ENCODE peak calls at places on chromosomes 12 and 14, in seven cellular contexts. One of them, this sample, is unnamed.

GRCh38 chr14:22791302-22791701 is 23.9 kb downstream of the SLC7A7 start:
- DNase-seq in ovary: no peak
- DNase-seq in suprapubic skin: no peak
- DNase-seq in uterus: no peak
- DNase-seq in A549: no peak
- DNase-seq in lower leg skin: no peak
- DNase-seq in stomach: no peak
- DNase-seq in this sample: no peak

GRCh38 chr12:57781801-57782200 is 786 bp upstream of the TSFM start:
- DNase-seq in A549: no peak
- DNase-seq in suprapubic skin: no peak
- DNase-seq in lower leg skin: no peak
- DNase-seq in stomach: no peak
- DNase-seq in uterus: no peak
- DNase-seq in ovary: no peak
- DNase-seq in this sample: no peak

GRCh38 chr12:105561981-105562726 is 231.7 kb downstream of the C12orf75 start:
- DNase-seq in ovary: peak; percentile 27
- DNase-seq in uterus: peak; percentile 73
- DNase-seq in lower leg skin: peak; percentile 16
- DNase-seq in suprapubic skin: no peak
- DNase-seq in stomach: peak; percentile 33
- DNase-seq in A549: peak; percentile 72
- DNase-seq in this sample: peak; percentile 55

GRCh38 chr12:27185234-27186045 is 58.6 kb upstream of the STK38L start:
- DNase-seq in ovary: no peak
- DNase-seq in stomach: no peak
- DNase-seq in A549: no peak
- DNase-seq in uterus: no peak
- DNase-seq in suprapubic skin: no peak
- DNase-seq in lower leg skin: no peak
- DNase-seq in this sample: no peak

GRCh38 chr12:23169012-23170003 is 544.3 kb downstream of the ETNK1 start:
- DNase-seq in ovary: no peak
- DNase-seq in uterus: no peak
- DNase-seq in A549: no peak
- DNase-seq in stomach: no peak
- DNase-seq in suprapubic skin: no peak
- DNase-seq in lower leg skin: no peak
- DNase-seq in this sample: no peak

GRCh38 chr12:116529048-116529447 is 30.1 kb upstream of the MAP1LC3B2 start:
- DNase-seq in lower leg skin: peak; percentile 56
- DNase-seq in A549: peak; percentile 72
- DNase-seq in uterus: peak; percentile 44
- DNase-seq in ovary: no peak
- DNase-seq in stomach: no peak
- DNase-seq in suprapubic skin: no peak
- DNase-seq in this sample: no peak

GRCh38 chr12:82870825-82871377 is 184.2 kb downstream of the TMTC2 start:
- DNase-seq in lower leg skin: no peak
- DNase-seq in stomach: no peak
- DNase-seq in A549: no peak
- DNase-seq in ovary: no peak
- DNase-seq in uterus: no peak
- DNase-seq in suprapubic skin: no peak
- DNase-seq in this sample: no peak

GRCh38 chr14:104826197-104826857 is 25.4 kb downstream of the ZBTB42 start:
- DNase-seq in stomach: peak; percentile 96
- DNase-seq in ovary: peak; percentile 95
- DNase-seq in uterus: peak; percentile 93
- DNase-seq in A549: peak; percentile 92
- DNase-seq in suprapubic skin: peak; percentile 95
- DNase-seq in lower leg skin: peak; percentile 85
- DNase-seq in this sample: peak; percentile 88

GRCh38 chr12:108696111-108696995 is 35.0 kb downstream of the CORO1C start:
- DNase-seq in uterus: peak; percentile 56
- DNase-seq in stomach: no peak
- DNase-seq in ovary: no peak
- DNase-seq in A549: no peak
- DNase-seq in lower leg skin: no peak
- DNase-seq in suprapubic skin: no peak
- DNase-seq in this sample: peak; percentile 60

GRCh38 chr14:65991124-65991523 is 495.0 kb upstream of the CCDC196 start:
- DNase-seq in A549: no peak
- DNase-seq in ovary: no peak
- DNase-seq in suprapubic skin: no peak
- DNase-seq in lower leg skin: no peak
- DNase-seq in stomach: no peak
- DNase-seq in uterus: no peak
- DNase-seq in this sample: no peak

GRCh38 chr12:10716704-10717315 is 6.3 kb downstream of the YBX3 start:
- DNase-seq in suprapubic skin: peak; percentile 94
- DNase-seq in stomach: peak; percentile 73
- DNase-seq in A549: peak; percentile 51
- DNase-seq in ovary: peak; percentile 79
- DNase-seq in uterus: peak; percentile 79
- DNase-seq in lower leg skin: peak; percentile 91
- DNase-seq in this sample: peak; percentile 92

GRCh38 chr14:95948608-95949007 is 72.0 kb downstream of the TUNAR start:
- DNase-seq in ovary: no peak
- DNase-seq in lower leg skin: no peak
- DNase-seq in uterus: no peak
- DNase-seq in stomach: no peak
- DNase-seq in suprapubic skin: no peak
- DNase-seq in A549: no peak
- DNase-seq in this sample: no peak

GRCh38 chr12:93921511-93921910 is 226.9 kb upstream of the PLXNC1 start:
- DNase-seq in A549: no peak
- DNase-seq in stomach: no peak
- DNase-seq in suprapubic skin: no peak
- DNase-seq in ovary: no peak
- DNase-seq in uterus: no peak
- DNase-seq in lower leg skin: no peak
- DNase-seq in this sample: no peak

GRCh38 chr12:117485984-117486839 is 124.8 kb upstream of the NOS1 start:
- DNase-seq in suprapubic skin: no peak
- DNase-seq in A549: peak; percentile 70
- DNase-seq in uterus: no peak
- DNase-seq in stomach: no peak
- DNase-seq in ovary: no peak
- DNase-seq in lower leg skin: no peak
- DNase-seq in this sample: no peak

GRCh38 chr12:124725612-124726237 is 137.9 kb downstream of the SCARB1 start:
- DNase-seq in stomach: no peak
- DNase-seq in uterus: no peak
- DNase-seq in A549: no peak
- DNase-seq in lower leg skin: no peak
- DNase-seq in suprapubic skin: no peak
- DNase-seq in ovary: no peak
- DNase-seq in this sample: no peak

GRCh38 chr12:22215467-22216253 is 118.8 kb downstream of the ST8SIA1 start:
- DNase-seq in stomach: no peak
- DNase-seq in lower leg skin: no peak
- DNase-seq in uterus: no peak
- DNase-seq in suprapubic skin: no peak
- DNase-seq in A549: no peak
- DNase-seq in ovary: no peak
- DNase-seq in this sample: no peak

GRCh38 chr14:71725802-71726638 is 206.2 kb upstream of the RGS6 start:
- DNase-seq in ovary: no peak
- DNase-seq in uterus: no peak
- DNase-seq in lower leg skin: no peak
- DNase-seq in stomach: no peak
- DNase-seq in suprapubic skin: no peak
- DNase-seq in A549: no peak
- DNase-seq in this sample: no peak

GRCh38 chr14:102516531-102517411 is 7.2 kb upstream of the ANKRD9 start:
- DNase-seq in suprapubic skin: no peak
- DNase-seq in uterus: peak; percentile 67
- DNase-seq in A549: peak; percentile 67
- DNase-seq in stomach: peak; percentile 68
- DNase-seq in lower leg skin: no peak
- DNase-seq in ovary: peak; percentile 65
- DNase-seq in this sample: no peak

DNA sequence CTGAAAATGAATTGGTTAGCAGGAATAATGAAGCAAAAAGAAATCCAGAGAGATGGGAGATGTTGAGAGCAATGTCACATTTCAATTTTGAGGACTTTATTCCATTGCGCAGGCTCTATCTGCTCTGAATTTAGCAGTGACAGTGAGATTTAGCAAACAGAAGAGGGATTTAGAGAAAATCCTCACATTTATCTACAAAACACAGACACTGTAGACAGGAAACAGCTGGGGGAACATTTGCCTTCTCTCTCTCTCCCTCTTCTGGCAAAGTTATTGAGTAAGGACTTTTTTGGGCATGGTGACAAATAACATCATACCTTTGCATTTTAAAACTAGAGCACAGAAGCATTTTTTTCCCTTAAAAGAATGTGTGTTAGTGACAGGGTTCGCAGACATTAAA is at the start of gene IGF1:
- DNase-seq in stomach: no peak
- DNase-seq in A549: no peak
- DNase-seq in uterus: no peak
- DNase-seq in ovary: no peak
- DNase-seq in lower leg skin: no peak
- DNase-seq in suprapubic skin: no peak
- DNase-seq in this sample: no peak
- H3K4me3 ChIP-seq in stomach: peak within 1 kb of the TSS; percentile 34
- H3K4me3 ChIP-seq in A549: no peak within 1 kb of the TSS
- H3K4me3 ChIP-seq in uterus: peak within 1 kb of the TSS; percentile 24
- H3K4me3 ChIP-seq in ovary: peak within 1 kb of the TSS; percentile 37
- H3K4me3 ChIP-seq in lower leg skin: peak within 1 kb of the TSS; percentile 15
- H3K4me3 ChIP-seq in suprapubic skin: peak within 1 kb of the TSS; percentile 36
- H3K4me3 ChIP-seq in this sample: peak within 1 kb of the TSS; percentile 18

GRCh38 chr12:1595026-1595561 is 713 bp upstream of the FBXL14 start:
- DNase-seq in ovary: no peak
- DNase-seq in uterus: no peak
- DNase-seq in A549: no peak
- DNase-seq in suprapubic skin: no peak
- DNase-seq in lower leg skin: no peak
- DNase-seq in stomach: no peak
- DNase-seq in this sample: peak; percentile 40
- TF ChIP-seq POLR2A in ovary: no peak
- TF ChIP-seq POLR2A in uterus: no peak
- TF ChIP-seq POLR2A in A549: no peak
- TF ChIP-seq POLR2A in suprapubic skin: no peak
- TF ChIP-seq POLR2A in lower leg skin: no peak
- TF ChIP-seq POLR2A in stomach: no peak
- TF ChIP-seq POLR2A in this sample: no peak

GRCh38 chr14:61476737-61477410 is 155.5 kb downstream of the PRKCH start:
- DNase-seq in suprapubic skin: no peak
- DNase-seq in stomach: peak; percentile 48
- DNase-seq in A549: peak; percentile 50
- DNase-seq in uterus: peak; percentile 37
- DNase-seq in ovary: no peak
- DNase-seq in lower leg skin: peak; percentile 67
- DNase-seq in this sample: no peak
- H3K4me3 ChIP-seq in suprapubic skin: no peak overlapping the region
- H3K4me3 ChIP-seq in stomach: no peak overlapping the region
- H3K4me3 ChIP-seq in A549: no peak overlapping the region
- H3K4me3 ChIP-seq in uterus: no peak overlapping the region
- H3K4me3 ChIP-seq in ovary: no peak overlapping the region
- H3K4me3 ChIP-seq in lower leg skin: no peak overlapping the region
- H3K4me3 ChIP-seq in this sample: no peak overlapping the region

GRCh38 chr12:56079729-56080555 is at the start of gene ERBB3:
- DNase-seq in lower leg skin: peak; percentile 77
- DNase-seq in stomach: peak; percentile 89
- DNase-seq in ovary: peak; percentile 70
- DNase-seq in uterus: peak; percentile 76
- DNase-seq in A549: peak; percentile 86
- DNase-seq in suprapubic skin: peak; percentile 87
- DNase-seq in this sample: peak; percentile 87
- TF ChIP-seq POLR2A in lower leg skin: no peak
- TF ChIP-seq POLR2A in stomach: no peak
- TF ChIP-seq POLR2A in ovary: no peak
- TF ChIP-seq POLR2A in uterus: peak; percentile 33
- TF ChIP-seq POLR2A in A549: peak; percentile 12
- TF ChIP-seq POLR2A in suprapubic skin: no peak
- TF ChIP-seq POLR2A in this sample: peak; percentile 80

This sample was measured in prostate gland.